ENCODE peak calls at places on chromosomes 13 and 19, in six cellular contexts. One of them, this sample, is unnamed.

GRCh38 chr19:41929536-41930071 is 1.4 kb upstream of the ERFL start:
- DNase-seq in foreskin fibroblast: no peak
- DNase-seq in brain microvascular endothelial cell: no peak
- DNase-seq in fibroblast of the conjunctiva: no peak
- DNase-seq in activated CD8-positive, alpha-beta T cell treated with anti-CD3 and anti-CD28 coated beads for 36 hours: no peak
- DNase-seq in neuronal stem cell: no peak
- DNase-seq in this sample: no peak

GRCh38 chr19:5578094-5578846 is 10.5 kb upstream of the TINCR start:
- DNase-seq in brain microvascular endothelial cell: peak
- DNase-seq in foreskin fibroblast: peak
- DNase-seq in fibroblast of the conjunctiva: peak
- DNase-seq in neuronal stem cell: peak
- DNase-seq in activated CD8-positive, alpha-beta T cell treated with anti-CD3 and anti-CD28 coated beads for 36 hours: peak
- DNase-seq in this sample: peak

GRCh38 chr13:93260591-93260990 is 34.0 kb downstream of the GPC6 start:
- DNase-seq in activated CD8-positive, alpha-beta T cell treated with anti-CD3 and anti-CD28 coated beads for 36 hours: no peak
- DNase-seq in fibroblast of the conjunctiva: no peak
- DNase-seq in brain microvascular endothelial cell: no peak
- DNase-seq in foreskin fibroblast: peak
- DNase-seq in neuronal stem cell: no peak
- DNase-seq in this sample: no peak

GRCh38 chr19:18469245-18470107 is 31.5 kb upstream of the ISYNA1 start:
- DNase-seq in neuronal stem cell: no peak
- DNase-seq in fibroblast of the conjunctiva: peak
- DNase-seq in foreskin fibroblast: no peak
- DNase-seq in brain microvascular endothelial cell: peak
- DNase-seq in activated CD8-positive, alpha-beta T cell treated with anti-CD3 and anti-CD28 coated beads for 36 hours: peak
- DNase-seq in this sample: peak

GRCh38 chr13:86563308-86563707 is 764.1 kb upstream of the SLITRK6 start:
- DNase-seq in foreskin fibroblast: peak
- DNase-seq in fibroblast of the conjunctiva: no peak
- DNase-seq in brain microvascular endothelial cell: no peak
- DNase-seq in neuronal stem cell: no peak
- DNase-seq in activated CD8-positive, alpha-beta T cell treated with anti-CD3 and anti-CD28 coated beads for 36 hours: no peak
- DNase-seq in this sample: no peak

GRCh38 chr19:1042689-1043511 is 3.0 kb downstream of the ABCA7 start:
- DNase-seq in neuronal stem cell: no peak
- DNase-seq in fibroblast of the conjunctiva: no peak
- DNase-seq in brain microvascular endothelial cell: no peak
- DNase-seq in foreskin fibroblast: no peak
- DNase-seq in activated CD8-positive, alpha-beta T cell treated with anti-CD3 and anti-CD28 coated beads for 36 hours: no peak
- DNase-seq in this sample: peak

GRCh38 chr13:112814905-112815585 is 125.2 kb downstream of the ATP11A start:
- DNase-seq in brain microvascular endothelial cell: peak
- DNase-seq in fibroblast of the conjunctiva: no peak
- DNase-seq in neuronal stem cell: no peak
- DNase-seq in foreskin fibroblast: peak
- DNase-seq in activated CD8-positive, alpha-beta T cell treated with anti-CD3 and anti-CD28 coated beads for 36 hours: no peak
- DNase-seq in this sample: no peak

GRCh38 chr19:27719034-27719433 is 1493.9 kb downstream of the UQCRFS1 start:
- DNase-seq in brain microvascular endothelial cell: no peak
- DNase-seq in neuronal stem cell: no peak
- DNase-seq in activated CD8-positive, alpha-beta T cell treated with anti-CD3 and anti-CD28 coated beads for 36 hours: no peak
- DNase-seq in foreskin fibroblast: no peak
- DNase-seq in fibroblast of the conjunctiva: no peak
- DNase-seq in this sample: no peak

GRCh38 chr19:42294471-42295137 is 7.3 kb upstream of the PRR19 start:
- DNase-seq in foreskin fibroblast: no peak
- DNase-seq in activated CD8-positive, alpha-beta T cell treated with anti-CD3 and anti-CD28 coated beads for 36 hours: no peak
- DNase-seq in brain microvascular endothelial cell: no peak
- DNase-seq in fibroblast of the conjunctiva: no peak
- DNase-seq in neuronal stem cell: no peak
- DNase-seq in this sample: no peak

GRCh38 chr19:11096210-11096841 is 7.1 kb downstream of the LDLR start:
- DNase-seq in foreskin fibroblast: no peak
- DNase-seq in activated CD8-positive, alpha-beta T cell treated with anti-CD3 and anti-CD28 coated beads for 36 hours: peak
- DNase-seq in neuronal stem cell: no peak
- DNase-seq in fibroblast of the conjunctiva: peak
- DNase-seq in brain microvascular endothelial cell: peak
- DNase-seq in this sample: no peak

GRCh38 chr19:48318286-48318987 is 6.9 kb upstream of the EMP3 start:
- DNase-seq in brain microvascular endothelial cell: no peak
- DNase-seq in foreskin fibroblast: no peak
- DNase-seq in fibroblast of the conjunctiva: no peak
- DNase-seq in activated CD8-positive, alpha-beta T cell treated with anti-CD3 and anti-CD28 coated beads for 36 hours: no peak
- DNase-seq in neuronal stem cell: no peak
- DNase-seq in this sample: no peak

GRCh38 chr13:110676511-110677204 is 29.3 kb downstream of the CARS2 start:
- DNase-seq in foreskin fibroblast: no peak
- DNase-seq in fibroblast of the conjunctiva: no peak
- DNase-seq in activated CD8-positive, alpha-beta T cell treated with anti-CD3 and anti-CD28 coated beads for 36 hours: peak
- DNase-seq in brain microvascular endothelial cell: no peak
- DNase-seq in neuronal stem cell: no peak
- DNase-seq in this sample: no peak

GRCh38 chr13:110023729-110024645 is 237.6 kb upstream of the IRS2 start:
- DNase-seq in neuronal stem cell: no peak
- DNase-seq in activated CD8-positive, alpha-beta T cell treated with anti-CD3 and anti-CD28 coated beads for 36 hours: no peak
- DNase-seq in foreskin fibroblast: no peak
- DNase-seq in brain microvascular endothelial cell: no peak
- DNase-seq in fibroblast of the conjunctiva: no peak
- DNase-seq in this sample: no peak